ENCODE peak calls at places on chromosome 20, in four cellular contexts. One of them, this sample, is unnamed.

GRCh38 chr20:58214310-58214709 is 14.1 kb downstream of the ANKRD60 start:
- DNase-seq in mucosa of gallbladder: no peak
- DNase-seq in cerebellar cortex: no peak
- DNase-seq in NCI-H345: no peak
- DNase-seq in this sample: no peak

GRCh38 chr20:57432874-57433491 is 41.8 kb downstream of the RBM38 start:
- DNase-seq in mucosa of gallbladder: peak
- DNase-seq in cerebellar cortex: no peak
- DNase-seq in NCI-H345: no peak
- DNase-seq in this sample: no peak

GRCh38 chr20:25865715-25866656 is 169.3 kb upstream of the ZNF337 start:
- DNase-seq in mucosa of gallbladder: peak
- DNase-seq in cerebellar cortex: peak
- DNase-seq in NCI-H345: peak
- DNase-seq in this sample: peak

GRCh38 chr20:49928411-49929141 is 7.6 kb upstream of the RNF114 start:
- DNase-seq in mucosa of gallbladder: peak
- DNase-seq in cerebellar cortex: peak
- DNase-seq in NCI-H345: peak
- DNase-seq in this sample: peak

GRCh38 chr20:9215539-9215938 is 146.7 kb downstream of the PLCB4 start:
- DNase-seq in mucosa of gallbladder: no peak
- DNase-seq in cerebellar cortex: no peak
- DNase-seq in NCI-H345: no peak
- DNase-seq in this sample: no peak

GRCh38 chr20:63325554-63326313 is 32.7 kb downstream of the COL20A1 start:
- DNase-seq in mucosa of gallbladder: no peak
- DNase-seq in cerebellar cortex: no peak
- DNase-seq in NCI-H345: no peak
- DNase-seq in this sample: no peak

GRCh38 chr20:53070714-53071392 is 98.7 kb downstream of the TSHZ2 start:
- DNase-seq in mucosa of gallbladder: no peak
- DNase-seq in cerebellar cortex: no peak
- DNase-seq in NCI-H345: no peak
- DNase-seq in this sample: no peak

GRCh38 chr20:45377191-45377775 is 842 bp downstream of the TP53TG5 start:
- DNase-seq in mucosa of gallbladder: no peak
- DNase-seq in cerebellar cortex: no peak
- DNase-seq in NCI-H345: peak
- DNase-seq in this sample: no peak

GRCh38 chr20:19692685-19693119 is 65.4 kb upstream of the RIN2 start:
- DNase-seq in mucosa of gallbladder: peak
- DNase-seq in cerebellar cortex: peak
- DNase-seq in NCI-H345: peak
- DNase-seq in this sample: peak

GRCh38 chr20:23159256-23159922 is 73.3 kb upstream of the CD93 start:
- DNase-seq in mucosa of gallbladder: no peak
- DNase-seq in cerebellar cortex: no peak
- DNase-seq in NCI-H345: no peak
- DNase-seq in this sample: no peak

GRCh38 chr20:53840462-53841000 is 229.9 kb downstream of the BCAS1 start:
- DNase-seq in mucosa of gallbladder: no peak
- DNase-seq in cerebellar cortex: no peak
- DNase-seq in NCI-H345: no peak
- DNase-seq in this sample: no peak

GRCh38 chr20:52105045-52105572 is 86.5 kb downstream of the ZFP64 start:
- DNase-seq in mucosa of gallbladder: no peak
- DNase-seq in cerebellar cortex: peak
- DNase-seq in NCI-H345: peak
- DNase-seq in this sample: peak

GRCh38 chr20:38270869-38271608 is 10.5 kb upstream of the KIAA1755 start:
- DNase-seq in mucosa of gallbladder: peak
- DNase-seq in cerebellar cortex: no peak
- DNase-seq in NCI-H345: no peak
- DNase-seq in this sample: no peak

GRCh38 chr20:19699132-19699971 is 58.7 kb upstream of the RIN2 start:
- DNase-seq in mucosa of gallbladder: no peak
- DNase-seq in cerebellar cortex: no peak
- DNase-seq in NCI-H345: no peak
- DNase-seq in this sample: no peak

GRCh38 chr20:44835661-44836221 is 25.4 kb upstream of the RIMS4 start:
- DNase-seq in mucosa of gallbladder: no peak
- DNase-seq in cerebellar cortex: no peak
- DNase-seq in NCI-H345: no peak
- DNase-seq in this sample: no peak

GRCh38 chr20:46307139-46307998 is 929 bp downstream of the CDH22 start:
- DNase-seq in mucosa of gallbladder: no peak
- DNase-seq in cerebellar cortex: peak
- DNase-seq in NCI-H345: peak
- DNase-seq in this sample: peak

GRCh38 chr20:45359069-45359405 is 3.9 kb upstream of the SYS1 start:
- DNase-seq in mucosa of gallbladder: no peak
- DNase-seq in cerebellar cortex: no peak
- DNase-seq in NCI-H345: no peak
- DNase-seq in this sample: peak

GRCh38 chr20:33730946-33731692 is 677 bp upstream of the ZNF341 start:
- DNase-seq in mucosa of gallbladder: no peak
- DNase-seq in cerebellar cortex: no peak
- DNase-seq in NCI-H345: no peak
- DNase-seq in this sample: no peak